ENCODE peak calls at places on chromosomes 12 and 14, in four cellular contexts. D is HCT116, N is endothelial cell, G is MCF 10A. R is an unnamed sample.

GRCh38 chr14:21711360-21711961 is 37.8 kb upstream of the OR4E1 start:
- DNase-seq in D (peak), N (peak), G (peak), R (peak)

GRCh38 chr14:96263347-96264199 is 7.6 kb downstream of the BDKRB1 start:
- DNase-seq in D (no peak), N (no peak), G (no peak), R (no peak)

GRCh38 chr12:92039048-92039447 is 106.6 kb downstream of the BTG1 start:
- DNase-seq in D (no peak), N (no peak), G (no peak), R (no peak)

GRCh38 chr14:64520699-64521098 is 16.1 kb downstream of the ZBTB1 start:
- DNase-seq in D (no peak), N (no peak), G (no peak), R (peak)

GRCh38 chr14:71668186-71668912 is 263.9 kb upstream of the RGS6 start:
- DNase-seq in D (no peak), N (no peak), G (no peak), R (no peak)

GRCh38 chr14:69005432-69006148 is 26.5 kb upstream of the ACTN1 start:
- DNase-seq in D (peak), N (no peak), G (peak), R (peak)

GRCh38 chr12:132397152-132397933 is 68.0 kb upstream of the GALNT9 start:
- DNase-seq in D (no peak), N (no peak), G (no peak), R (no peak)

GRCh38 chr12:110349521-110350151 is 53.9 kb downstream of the ANAPC7 start:
- DNase-seq in D (no peak), N (no peak), G (no peak), R (no peak)

GRCh38 chr12:55072093-55072492 is 52.3 kb downstream of the NEUROD4 start:
- DNase-seq in D (peak), N (peak), G (peak), R (peak)

GRCh38 chr12:24592048-24592447 is 356.9 kb downstream of the BCAT1 start:
- DNase-seq in D (no peak), N (no peak), G (no peak), R (no peak)

GRCh38 chr12:11545438-11546330 is 103.8 kb upstream of the ETV6 start:
- DNase-seq in D (no peak), N (no peak), G (no peak), R (no peak)

GRCh38 chr12:42421844-42422779 is 96.1 kb downstream of the PPHLN1 start:
- DNase-seq in D (no peak), N (no peak), G (peak), R (no peak)

GRCh38 chr14:94029250-94029649 is 3.1 kb downstream of the OTUB2 start:
- DNase-seq in D (no peak), N (no peak), G (no peak), R (no peak)

GRCh38 chr14:29643415-29644206 is 284.0 kb downstream of the PRKD1 start:
- DNase-seq in D (no peak), N (no peak), G (peak), R (peak)

GRCh38 chr12:84994436-84994835 is 41.6 kb downstream of the TSPAN19 start:
- DNase-seq in D (no peak), N (no peak), G (no peak), R (no peak)

GRCh38 chr14:90193925-90194324 is 62.4 kb upstream of the PSMC1 start:
- DNase-seq in D (peak), N (peak), G (peak), R (no peak)

GRCh38 chr12:46366771-46367170 is 5.8 kb downstream of the SLC38A2 start:
- DNase-seq in D (no peak), N (no peak), G (no peak), R (no peak)

GRCh38 chr14:69260979-69261605 is 1.1 kb downstream of the GALNT16 start:
- DNase-seq in D (no peak), N (peak), G (peak), R (no peak)

GRCh38 chr14:78764240-78764639 is 594.1 kb downstream of the NRXN3 start:
- DNase-seq in D (no peak), N (no peak), G (peak), R (peak)

GRCh38 chr12:118694128-118694775 is 287.1 kb upstream of the SRRM4 start:
- DNase-seq in D (no peak), N (no peak), G (no peak), R (no peak)

GRCh38 chr12:109827566-109828550 is 5.3 kb downstream of the TRPV4 start:
- DNase-seq in D (no peak), N (no peak), G (no peak), R (no peak)

GRCh38 chr12:132465269-132466190 is 24.4 kb upstream of the FBRSL1 start:
- DNase-seq in D (no peak), N (no peak), G (no peak), R (no peak)

GRCh38 chr14:63186453-63186852 is 17.8 kb upstream of the RHOJ start:
- DNase-seq in D (no peak), N (no peak), G (no peak), R (peak)

GRCh38 chr12:51721281-51721940 is 127.1 kb downstream of the FIGNL2 start:
- DNase-seq in D (no peak), N (peak), G (no peak), R (no peak)

GRCh38 chr12:127172857-127173256 is 1094.1 kb upstream of the TMEM132C start:
- DNase-seq in D (no peak), N (no peak), G (no peak), R (no peak)

GRCh38 chr14:28785096-28785952 is 18.7 kb downstream of the FOXG1 start:
- DNase-seq in D (no peak), N (peak), G (no peak), R (no peak)

GRCh38 chr14:26598672-26599131 is 869 bp upstream of the NOVA1 start:
- DNase-seq in D (no peak), N (no peak), G (no peak), R (no peak)

GRCh38 chr12:114838480-114838879 is 154.5 kb upstream of the TBX3 start:
- DNase-seq in D (no peak), N (no peak), G (no peak), R (no peak)

GRCh38 chr12:87160848-87161601 is 868.2 kb downstream of the C12orf50 start:
- DNase-seq in D (no peak), N (no peak), G (peak), R (peak)

GRCh38 chr12:12506541-12506940 is 56.1 kb downstream of the DUSP16 start:
- DNase-seq in D (no peak), N (peak), G (no peak), R (no peak)

GRCh38 chr12:57212701-57213067 is 3.9 kb upstream of the NXPH4 start:
- DNase-seq in D (no peak), N (no peak), G (no peak), R (no peak)

GRCh38 chr14:59248170-59248569 is 59.7 kb downstream of the DAAM1 start:
- DNase-seq in D (no peak), N (no peak), G (no peak), R (peak)

GRCh38 chr12:108146035-108146893 is 17.2 kb downstream of the WSCD2 start:
- DNase-seq in D (no peak), N (no peak), G (no peak), R (no peak)

GRCh38 chr12:94094700-94095099 is 53.7 kb upstream of the PLXNC1 start:
- DNase-seq in D (no peak), N (no peak), G (no peak), R (no peak)

GRCh38 chr14:95533391-95533821 is 1.4 kb upstream of the GLRX5 start:
- DNase-seq in D (no peak), N (no peak), G (no peak), R (no peak)

GRCh38 chr14:49857427-49858003 is 4.9 kb upstream of the NEMF start:
- DNase-seq in D (no peak), N (no peak), G (no peak), R (no peak)

GRCh38 chr12:86256169-86256568 is at the start of gene MGAT4C:
- DNase-seq in D (no peak), N (no peak), G (no peak), R (no peak)

GRCh38 chr12:8637666-8638065 is 25.0 kb downstream of the MFAP5 start:
- DNase-seq in D (no peak), N (no peak), G (no peak), R (no peak)

GRCh38 chr12:104958009-104958945 is at the start of gene SLC41A2:
- DNase-seq in D (peak), N (peak), G (peak), R (peak)
- TF ChIP-seq CTCF in D (peak), N (no peak), G (peak), R (peak)

DNA sequence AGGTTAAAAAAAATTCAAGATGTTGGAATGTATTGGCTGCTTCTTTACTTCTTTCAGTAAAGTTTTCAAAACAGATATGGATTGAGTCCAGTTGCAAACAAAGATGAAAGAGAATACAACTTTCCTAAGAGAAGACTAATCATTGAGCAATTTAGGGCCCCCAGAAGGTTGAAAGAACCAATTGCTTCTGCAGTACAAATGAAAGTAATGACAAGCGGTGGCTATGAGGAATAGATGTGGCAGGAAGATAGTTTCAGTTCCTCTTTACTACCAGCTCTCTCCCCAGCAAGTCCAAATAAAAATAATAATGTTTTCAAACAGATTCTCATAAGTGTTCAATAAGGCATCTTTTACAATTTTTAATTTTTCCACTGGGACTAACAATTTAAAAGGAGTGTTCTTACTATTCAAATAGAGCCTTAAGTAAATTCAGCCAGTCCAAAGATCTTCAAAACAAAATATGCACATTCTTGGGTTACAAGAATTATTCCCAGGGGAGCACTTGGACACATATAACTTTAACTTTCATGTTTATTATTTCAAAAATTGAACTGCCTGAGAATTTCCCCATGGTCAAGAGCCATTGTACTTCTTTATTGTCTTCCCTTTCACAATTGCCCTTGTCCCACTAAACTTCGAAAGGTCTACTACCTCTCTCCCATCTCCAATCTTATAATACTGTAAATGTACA is 62.4 kb upstream of the PPP1R12A start:
- DNase-seq in D (no peak), N (no peak), G (no peak), R (no peak)
- TF ChIP-seq CTCF in D (no peak), N (no peak), G (no peak), R (no peak)

DNA sequence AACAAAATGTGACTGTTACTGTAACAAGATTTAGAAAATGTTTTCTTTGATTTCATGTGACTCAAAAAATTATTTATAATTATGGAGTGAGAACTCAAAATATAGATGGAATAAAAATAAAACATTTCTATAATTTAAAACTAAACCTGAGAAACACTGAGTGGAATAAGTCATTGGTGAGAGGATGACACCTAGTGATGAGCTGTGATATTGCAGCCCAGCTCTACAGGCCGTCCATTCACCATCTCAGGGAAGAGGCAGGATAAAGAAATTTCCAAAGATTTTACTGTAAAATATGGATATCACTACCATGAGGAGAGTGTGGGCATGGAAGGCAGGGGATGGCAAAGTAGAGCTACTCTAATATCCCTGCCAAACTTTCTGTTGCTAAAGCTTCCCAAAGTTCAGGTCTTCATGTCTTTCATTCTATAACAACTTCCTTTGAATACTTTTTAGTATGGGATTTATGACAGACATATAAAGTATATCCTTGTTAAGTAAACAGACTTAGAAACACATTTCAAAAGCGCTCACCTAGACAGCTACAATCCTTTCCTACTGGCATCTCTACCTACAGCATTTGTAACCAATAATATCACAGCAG is 308.0 kb downstream of the ITPR2 start:
- DNase-seq in D (peak), N (no peak), G (peak), R (peak)
- TF ChIP-seq CTCF in D (peak), N (peak), G (peak), R (peak)

GRCh38 chr12:102876883-102877282 is 40.2 kb downstream of the PAH start:
- DNase-seq in D (peak), N (peak), G (no peak), R (no peak)
- TF ChIP-seq CTCF in D (peak), N (no peak), G (no peak), R (no peak)

DNA sequence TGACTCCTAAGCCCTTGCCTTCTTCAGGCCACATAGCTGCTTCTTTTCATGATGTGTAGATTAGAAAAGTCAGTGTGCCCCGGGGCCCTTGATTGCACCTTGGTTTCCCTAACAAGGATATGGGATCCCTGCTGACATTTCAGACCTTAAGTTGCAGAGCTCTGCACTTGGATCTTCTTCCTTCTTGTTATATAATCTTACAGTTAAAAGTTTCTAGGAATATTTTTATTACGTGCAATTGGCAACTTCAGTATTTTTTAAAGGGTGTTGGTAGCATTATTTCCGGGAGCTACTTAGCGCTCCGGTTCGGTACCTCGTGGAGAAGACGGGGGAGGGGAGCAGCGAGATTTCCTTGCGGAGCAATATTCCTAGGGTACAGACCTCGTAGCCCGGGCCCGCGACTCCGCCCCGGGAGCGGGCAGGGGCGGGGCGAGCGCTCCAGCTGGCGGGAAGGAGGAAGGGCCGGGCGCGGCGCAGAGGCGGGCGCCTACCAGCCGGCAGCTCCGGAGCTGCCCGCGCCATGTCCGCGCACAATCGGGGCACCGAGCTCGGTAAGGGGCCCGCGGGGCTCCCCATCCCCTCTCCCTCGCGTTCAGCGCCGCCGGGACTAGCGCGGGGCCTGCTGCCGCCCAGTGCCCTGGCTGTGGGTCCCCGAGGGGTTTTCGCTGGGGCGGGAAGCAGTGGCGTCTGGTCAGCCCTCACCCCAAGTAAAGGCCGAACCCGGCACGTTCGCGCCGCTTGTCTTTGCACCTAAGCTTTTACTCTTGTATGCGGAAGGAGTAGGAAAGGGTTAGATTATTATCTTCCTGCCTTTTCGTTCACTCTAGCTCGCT is at the start of gene DERA:
- DNase-seq in D (peak), N (peak), G (peak), R (peak)
- TF ChIP-seq CTCF in D (no peak), N (no peak), G (no peak), R (peak)